ENCODE peak calls at places on chromosomes 4 and X, in six cellular contexts. M is endothelial cell, R is right lobe of liver, C is astrocyte of the spinal cord, S is tibial nerve, V is epithelial cell of esophagus. A is an unnamed sample.

GRCh38 chr4:96035727-96036126 is 195.8 kb downstream of the PDHA2 start:
- DNase-seq in V (peak; percentile 69), S (no peak), M (peak; percentile 11), C (no peak), R (no peak), A (peak; percentile 51)

GRCh38 chrX:20796450-20796849 is 529.7 kb upstream of the RPS6KA3 start:
- DNase-seq in V (no peak), S (no peak), M (no peak), R (no peak), C (no peak), A (no peak)

GRCh38 chr4:84379881-84380618 is 119.0 kb downstream of the NKX6-1 start:
- DNase-seq in V (peak; percentile 78), S (no peak), C (peak; percentile 49), M (no peak), R (no peak), A (peak; percentile 94)

GRCh38 chr4:112156546-112156945 is 11.3 kb downstream of the FAM241A start:
- DNase-seq in M (no peak), V (no peak), R (no peak), C (no peak), S (no peak), A (no peak)

GRCh38 chr4:184347251-184348239 is 126.8 kb downstream of the IRF2 start:
- DNase-seq in V (peak; percentile 95), M (peak; percentile 11), R (peak; percentile 69), S (no peak), C (peak; percentile 56), A (peak; percentile 81)

GRCh38 chr4:2371765-2372487 is 46.5 kb downstream of the ZFYVE28 start:
- DNase-seq in M (no peak), S (no peak), R (no peak), C (no peak), V (no peak), A (no peak)

GRCh38 chrX:39816871-39817731 is 280.7 kb downstream of the BCOR start:
- DNase-seq in S (no peak), V (no peak), C (peak; percentile 38), R (peak; percentile 76), M (no peak), A (no peak)

GRCh38 chr4:71333960-71334951 is 4.6 kb upstream of the SLC4A4 start:
- DNase-seq in V (peak; percentile 68), R (no peak), M (no peak), S (no peak), C (peak; percentile 15), A (peak; percentile 53)

GRCh38 chr4:173288698-173289350 is 45.3 kb downstream of the HMGB2 start:
- DNase-seq in C (no peak), R (no peak), M (no peak), V (peak; percentile 11), S (no peak), A (no peak)

GRCh38 chr4:1310031-1310795 is 20.5 kb downstream of the MAEA start:
- DNase-seq in R (peak; percentile 49), M (no peak), C (no peak), V (peak; percentile 88), S (no peak), A (no peak)

GRCh38 chr4:143559757-143560147 is 46.2 kb downstream of the SMARCA5 start:
- DNase-seq in V (no peak), S (no peak), C (no peak), M (no peak), R (no peak), A (no peak)
- TF ChIP-seq CTCF in V (no peak), S (no peak), C (no peak), M (no peak), R (no peak), A (no peak)

GRCh38 chr4:44674471-44674870 is 3.7 kb upstream of the GUF1 start:
- DNase-seq in M (no peak), R (no peak), S (no peak), C (no peak), V (no peak), A (no peak)
- TF ChIP-seq CTCF in M (no peak), R (no peak), S (no peak), C (no peak), V (no peak), A (no peak)

GRCh38 chrX:153793291-153793690 is 884 bp downstream of the IDH3G start:
- DNase-seq in V (no peak), S (no peak), R (no peak), C (no peak), M (no peak), A (no peak)

GRCh38 chrX:153791104-153791852 is 2.9 kb downstream of the IDH3G start:
- DNase-seq in S (no peak), M (no peak), C (no peak), R (no peak), V (no peak), A (no peak)

GRCh38 chrX:153792368-153792767 is 1.8 kb downstream of the IDH3G start:
- DNase-seq in V (no peak), R (no peak), M (no peak), C (no peak), S (no peak), A (no peak)

GRCh38 chrX:153794897-153795816 is 689 bp downstream of the SSR4 start:
- DNase-seq in M (no peak), S (no peak), R (no peak), V (peak; percentile 11), C (no peak), A (no peak)

GRCh38 chrX:153794018-153794896 is at the start of the genes IDH3G and SSR4:
- DNase-seq in C (peak; percentile 95), M (peak; percentile 90), S (peak; percentile 85), R (peak; percentile 95), V (peak; percentile 93), A (peak; percentile 90)
- TF ChIP-seq CTCF in C (no peak), M (no peak), S (peak; percentile 45), R (no peak), V (no peak), A (no peak)

GRCh38 chr4:169009281-169010124 is 552 bp downstream of the CBR4 start:
- DNase-seq in C (peak; percentile 23), R (peak; percentile 80), V (peak; percentile 57), M (peak; percentile 46), S (peak; percentile 32), A (peak; percentile 69)
- TF ChIP-seq CTCF in C (peak; percentile 33), R (no peak), V (no peak), M (peak; percentile 27), S (peak; percentile 61), A (no peak)